ENCODE peak calls at places on chromosomes 12 and 14, in seven cellular contexts. One of them, this sample, is unnamed.

GRCh38 chr12:99804715-99805114 is 157.2 kb downstream of the GARIN6 start:
- DNase-seq in foreskin fibroblast: no peak
- DNase-seq in colonic mucosa: no peak
- DNase-seq in ovary: no peak
- DNase-seq in cardiac fibroblast: no peak
- DNase-seq in endodermal cell: no peak
- DNase-seq in H9: no peak
- DNase-seq in this sample: no peak

GRCh38 chr14:95213774-95214173 is 56.4 kb upstream of the DICER1 start:
- DNase-seq in cardiac fibroblast: no peak
- DNase-seq in endodermal cell: no peak
- DNase-seq in ovary: no peak
- DNase-seq in colonic mucosa: no peak
- DNase-seq in foreskin fibroblast: no peak
- DNase-seq in H9: no peak
- DNase-seq in this sample: no peak

GRCh38 chr14:54660712-54661111 is 93.8 kb downstream of the SAMD4A start:
- DNase-seq in foreskin fibroblast: no peak
- DNase-seq in ovary: no peak
- DNase-seq in endodermal cell: no peak
- DNase-seq in cardiac fibroblast: no peak
- DNase-seq in colonic mucosa: no peak
- DNase-seq in H9: no peak
- DNase-seq in this sample: no peak

GRCh38 chr14:104362761-104363605 is 216.6 kb upstream of the C14orf180 start:
- DNase-seq in colonic mucosa: no peak
- DNase-seq in endodermal cell: peak; percentile 13
- DNase-seq in foreskin fibroblast: no peak
- DNase-seq in ovary: no peak
- DNase-seq in cardiac fibroblast: no peak
- DNase-seq in H9: no peak
- DNase-seq in this sample: no peak

GRCh38 chr14:51441001-51441400 is 201.0 kb downstream of the TMX1 start:
- DNase-seq in foreskin fibroblast: peak; percentile 65
- DNase-seq in colonic mucosa: no peak
- DNase-seq in H9: no peak
- DNase-seq in cardiac fibroblast: peak; percentile 55
- DNase-seq in ovary: no peak
- DNase-seq in endodermal cell: no peak
- DNase-seq in this sample: no peak

GRCh38 chr14:71078481-71078880 is 171.2 kb downstream of the PCNX1 start:
- DNase-seq in endodermal cell: no peak
- DNase-seq in colonic mucosa: no peak
- DNase-seq in ovary: no peak
- DNase-seq in cardiac fibroblast: no peak
- DNase-seq in foreskin fibroblast: no peak
- DNase-seq in H9: no peak
- DNase-seq in this sample: no peak

GRCh38 chr12:15163001-15163400 is 58.2 kb downstream of the RERG start:
- DNase-seq in cardiac fibroblast: no peak
- DNase-seq in H9: no peak
- DNase-seq in foreskin fibroblast: no peak
- DNase-seq in ovary: no peak
- DNase-seq in endodermal cell: no peak
- DNase-seq in colonic mucosa: no peak
- DNase-seq in this sample: no peak

GRCh38 chr12:2372735-2373134 is 319.9 kb downstream of the CACNA1C start:
- DNase-seq in ovary: no peak
- DNase-seq in foreskin fibroblast: no peak
- DNase-seq in colonic mucosa: no peak
- DNase-seq in cardiac fibroblast: no peak
- DNase-seq in H9: no peak
- DNase-seq in endodermal cell: peak; percentile 43
- DNase-seq in this sample: no peak

GRCh38 chr12:68113644-68114043 is 45.9 kb downstream of the IFNG start:
- DNase-seq in endodermal cell: peak; percentile 89
- DNase-seq in H9: peak; percentile 72
- DNase-seq in cardiac fibroblast: no peak
- DNase-seq in colonic mucosa: peak; percentile 29
- DNase-seq in foreskin fibroblast: no peak
- DNase-seq in ovary: no peak
- DNase-seq in this sample: peak; percentile 41

DNA sequence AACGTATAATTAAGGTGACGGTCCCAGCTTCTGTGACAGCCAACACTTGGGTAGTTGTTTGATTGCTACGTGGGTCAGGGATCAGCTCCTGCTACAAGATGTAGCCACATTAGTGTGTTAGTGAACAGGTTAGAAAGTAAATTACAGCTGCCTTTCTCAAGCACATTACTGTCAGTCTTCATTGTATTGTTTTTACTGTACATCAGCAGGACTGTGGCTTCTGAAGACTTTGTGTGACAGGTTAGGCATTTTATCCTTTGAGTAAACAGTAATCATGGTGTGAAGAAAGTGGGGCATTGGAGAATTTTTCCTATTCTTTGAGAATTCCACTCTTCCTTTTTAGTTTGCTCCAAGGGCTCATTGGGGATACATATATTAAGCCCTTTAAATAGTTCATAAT is 230.5 kb downstream of the EGLN3 start:
- DNase-seq in foreskin fibroblast: no peak
- DNase-seq in ovary: no peak
- DNase-seq in colonic mucosa: no peak
- DNase-seq in H9: no peak
- DNase-seq in cardiac fibroblast: no peak
- DNase-seq in endodermal cell: no peak
- DNase-seq in this sample: no peak
- TF ChIP-seq CTCF in foreskin fibroblast: no peak
- TF ChIP-seq CTCF in ovary: no peak
- TF ChIP-seq CTCF in colonic mucosa: no peak
- TF ChIP-seq CTCF in H9: no peak
- TF ChIP-seq CTCF in cardiac fibroblast: no peak
- TF ChIP-seq CTCF in endodermal cell: no peak
- TF ChIP-seq CTCF in this sample: no peak

GRCh38 chr12:53659011-53659551 is 16.8 kb downstream of the ATP5MC2 start:
- DNase-seq in colonic mucosa: peak; percentile 81
- DNase-seq in foreskin fibroblast: peak; percentile 89
- DNase-seq in endodermal cell: peak; percentile 75
- DNase-seq in ovary: no peak
- DNase-seq in H9: no peak
- DNase-seq in cardiac fibroblast: peak; percentile 78
- DNase-seq in this sample: peak; percentile 54
- TF ChIP-seq CTCF in colonic mucosa: no peak
- TF ChIP-seq CTCF in foreskin fibroblast: no peak
- TF ChIP-seq CTCF in endodermal cell: no peak
- TF ChIP-seq CTCF in ovary: no peak
- TF ChIP-seq CTCF in H9: no peak
- TF ChIP-seq CTCF in cardiac fibroblast: no peak
- TF ChIP-seq CTCF in this sample: no peak

DNA sequence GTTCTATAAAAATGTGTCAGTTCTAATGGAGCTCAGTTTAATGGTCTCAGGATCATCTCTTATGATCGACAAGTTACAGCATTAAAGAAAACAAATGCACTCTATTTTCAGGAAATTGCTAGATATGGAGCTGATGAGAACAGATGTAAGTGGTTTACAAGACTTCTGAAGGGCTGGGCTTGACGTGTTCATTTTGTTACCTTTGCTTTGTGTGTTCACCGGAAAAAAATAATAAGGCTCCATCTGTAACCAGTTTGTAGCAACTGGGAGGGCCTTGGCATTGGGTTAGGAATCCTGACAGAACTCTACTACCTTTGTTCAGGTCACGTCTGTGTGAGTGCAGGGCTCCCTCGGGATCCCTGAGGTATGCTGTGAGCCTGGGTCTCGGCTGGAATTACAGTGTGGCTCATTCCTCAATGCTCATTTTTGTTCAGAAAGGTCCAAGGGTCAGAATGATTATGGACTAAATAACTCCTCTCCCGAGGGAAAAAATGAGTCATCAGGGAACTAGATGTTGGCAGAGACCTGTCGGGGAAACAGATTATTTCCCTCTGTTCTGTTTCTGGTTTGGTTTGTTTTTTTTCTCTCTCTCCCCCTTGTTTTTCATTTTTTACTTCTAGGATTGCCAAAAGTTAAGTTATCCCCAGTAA is 158.0 kb downstream of the SLC5A8 start:
- DNase-seq in foreskin fibroblast: peak; percentile 80
- DNase-seq in endodermal cell: no peak
- DNase-seq in H9: no peak
- DNase-seq in colonic mucosa: peak; percentile 76
- DNase-seq in ovary: peak; percentile 25
- DNase-seq in cardiac fibroblast: peak; percentile 92
- DNase-seq in this sample: peak; percentile 47
- TF ChIP-seq CTCF in foreskin fibroblast: no peak
- TF ChIP-seq CTCF in endodermal cell: no peak
- TF ChIP-seq CTCF in H9: no peak
- TF ChIP-seq CTCF in colonic mucosa: no peak
- TF ChIP-seq CTCF in ovary: no peak
- TF ChIP-seq CTCF in cardiac fibroblast: no peak
- TF ChIP-seq CTCF in this sample: no peak

GRCh38 chr14:59690426-59690825 is 113.8 kb upstream of the CCDC175 start:
- DNase-seq in foreskin fibroblast: no peak
- DNase-seq in endodermal cell: no peak
- DNase-seq in cardiac fibroblast: no peak
- DNase-seq in ovary: no peak
- DNase-seq in colonic mucosa: no peak
- DNase-seq in H9: no peak
- DNase-seq in this sample: no peak

GRCh38 chr14:59691266-59691665 is 114.7 kb upstream of the CCDC175 start:
- DNase-seq in H9: no peak
- DNase-seq in endodermal cell: no peak
- DNase-seq in foreskin fibroblast: no peak
- DNase-seq in cardiac fibroblast: no peak
- DNase-seq in colonic mucosa: no peak
- DNase-seq in ovary: no peak
- DNase-seq in this sample: no peak

GRCh38 chr14:59687663-59688062 is 111.1 kb upstream of the CCDC175 start:
- DNase-seq in endodermal cell: no peak
- DNase-seq in colonic mucosa: no peak
- DNase-seq in ovary: no peak
- DNase-seq in H9: no peak
- DNase-seq in foreskin fibroblast: no peak
- DNase-seq in cardiac fibroblast: no peak
- DNase-seq in this sample: no peak

GRCh38 chr14:59688224-59689170 is 111.9 kb upstream of the CCDC175 start:
- DNase-seq in colonic mucosa: peak; percentile 57
- DNase-seq in cardiac fibroblast: peak; percentile 70
- DNase-seq in ovary: no peak
- DNase-seq in H9: peak; percentile 80
- DNase-seq in foreskin fibroblast: peak; percentile 44
- DNase-seq in endodermal cell: peak; percentile 91
- DNase-seq in this sample: peak; percentile 53
- TF ChIP-seq CTCF in colonic mucosa: peak; percentile 46
- TF ChIP-seq CTCF in cardiac fibroblast: peak; percentile 93
- TF ChIP-seq CTCF in ovary: no peak
- TF ChIP-seq CTCF in H9: peak; percentile 80
- TF ChIP-seq CTCF in foreskin fibroblast: peak; percentile 61
- TF ChIP-seq CTCF in endodermal cell: peak; percentile 85
- TF ChIP-seq CTCF in this sample: peak; percentile 36

GRCh38 chr12:31117203-31118011 is 43.7 kb downstream of the DDX11 start:
- DNase-seq in H9: peak; percentile 83
- DNase-seq in colonic mucosa: peak; percentile 67
- DNase-seq in endodermal cell: peak; percentile 95
- DNase-seq in ovary: no peak
- DNase-seq in foreskin fibroblast: peak; percentile 67
- DNase-seq in cardiac fibroblast: peak; percentile 24
- DNase-seq in this sample: peak; percentile 83
- TF ChIP-seq CTCF in H9: peak; percentile 97
- TF ChIP-seq CTCF in colonic mucosa: peak; percentile 50
- TF ChIP-seq CTCF in endodermal cell: peak; percentile 100
- TF ChIP-seq CTCF in ovary: peak; percentile 8
- TF ChIP-seq CTCF in foreskin fibroblast: peak; percentile 18
- TF ChIP-seq CTCF in cardiac fibroblast: peak; percentile 64
- TF ChIP-seq CTCF in this sample: peak; percentile 80

GRCh38 chr12:32334384-32334783 is 65.0 kb upstream of the FGD4 start:
- DNase-seq in cardiac fibroblast: no peak
- DNase-seq in ovary: no peak
- DNase-seq in H9: no peak
- DNase-seq in colonic mucosa: no peak
- DNase-seq in foreskin fibroblast: no peak
- DNase-seq in endodermal cell: no peak
- DNase-seq in this sample: no peak
- TF ChIP-seq CTCF in cardiac fibroblast: no peak
- TF ChIP-seq CTCF in ovary: no peak
- TF ChIP-seq CTCF in H9: no peak
- TF ChIP-seq CTCF in colonic mucosa: no peak
- TF ChIP-seq CTCF in foreskin fibroblast: no peak
- TF ChIP-seq CTCF in endodermal cell: no peak
- TF ChIP-seq CTCF in this sample: no peak

DNA sequence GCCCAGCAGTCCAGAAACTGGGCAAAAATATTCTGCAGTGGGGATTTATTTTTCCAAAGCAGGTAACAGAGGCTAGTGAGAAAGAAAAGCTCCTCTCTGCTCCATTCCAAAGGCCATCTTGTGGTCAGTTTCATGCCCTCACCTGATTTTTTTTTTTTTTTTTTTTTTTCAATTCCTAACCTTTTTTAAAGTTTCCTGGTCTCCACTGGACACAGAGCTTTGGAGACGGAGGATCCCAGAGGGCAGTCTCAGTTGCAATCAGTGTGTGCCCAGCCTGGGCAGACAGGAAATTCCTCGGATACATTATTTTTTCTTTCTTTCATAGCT is 178.7 kb upstream of the BCL2L14 start:
- DNase-seq in H9: no peak
- DNase-seq in cardiac fibroblast: no peak
- DNase-seq in ovary: no peak
- DNase-seq in foreskin fibroblast: no peak
- DNase-seq in endodermal cell: no peak
- DNase-seq in colonic mucosa: no peak
- DNase-seq in this sample: no peak
- TF ChIP-seq CTCF in H9: peak; percentile 57
- TF ChIP-seq CTCF in cardiac fibroblast: peak; percentile 36
- TF ChIP-seq CTCF in ovary: no peak
- TF ChIP-seq CTCF in foreskin fibroblast: peak; percentile 18
- TF ChIP-seq CTCF in endodermal cell: peak; percentile 87
- TF ChIP-seq CTCF in colonic mucosa: peak; percentile 14
- TF ChIP-seq CTCF in this sample: peak; percentile 23

GRCh38 chr14:25411933-25412757 is 362.2 kb upstream of the STXBP6 start:
- DNase-seq in cardiac fibroblast: peak; percentile 18
- DNase-seq in ovary: no peak
- DNase-seq in endodermal cell: peak; percentile 87
- DNase-seq in colonic mucosa: no peak
- DNase-seq in H9: peak; percentile 77
- DNase-seq in foreskin fibroblast: peak; percentile 9
- DNase-seq in this sample: peak; percentile 2

GRCh38 chr14:25406818-25407217 is 356.9 kb upstream of the STXBP6 start:
- DNase-seq in cardiac fibroblast: peak; percentile 33
- DNase-seq in H9: peak; percentile 56
- DNase-seq in foreskin fibroblast: peak; percentile 12
- DNase-seq in colonic mucosa: peak; percentile 56
- DNase-seq in ovary: no peak
- DNase-seq in endodermal cell: peak; percentile 81
- DNase-seq in this sample: peak; percentile 41
- TF ChIP-seq CTCF in cardiac fibroblast: no peak
- TF ChIP-seq CTCF in H9: peak; percentile 76
- TF ChIP-seq CTCF in foreskin fibroblast: peak; percentile 39
- TF ChIP-seq CTCF in colonic mucosa: peak; percentile 52
- TF ChIP-seq CTCF in ovary: no peak
- TF ChIP-seq CTCF in endodermal cell: peak; percentile 84
- TF ChIP-seq CTCF in this sample: peak; percentile 55